ENCODE peak calls at places on chromosomes 6 and 20, in seven cellular contexts. One of them, this sample, is unnamed.

GRCh38 chr6:116467514-116467913 is 6.3 kb downstream of the CALHM6 start:
- DNase-seq in LoVo: no peak
- DNase-seq in MV-4-11: no peak
- DNase-seq in naive thymus-derived CD4-positive, alpha-beta T cell: no peak
- DNase-seq in right lobe of liver: no peak
- DNase-seq in activated effector memory CD4-positive, alpha-beta T cell treated with Interleukin-2 at 50 U/mL for 16 hours: no peak
- DNase-seq in mesothelial cell of epicardium: no peak
- DNase-seq in this sample: no peak

GRCh38 chr6:66735106-66735890 is 1028.3 kb upstream of the EYS start:
- DNase-seq in LoVo: no peak
- DNase-seq in MV-4-11: peak; percentile 55
- DNase-seq in naive thymus-derived CD4-positive, alpha-beta T cell: no peak
- DNase-seq in right lobe of liver: no peak
- DNase-seq in activated effector memory CD4-positive, alpha-beta T cell treated with Interleukin-2 at 50 U/mL for 16 hours: no peak
- DNase-seq in mesothelial cell of epicardium: no peak
- DNase-seq in this sample: peak; percentile 14

GRCh38 chr6:106411643-106412200 is 51.2 kb downstream of the CRYBG1 start:
- DNase-seq in LoVo: no peak
- DNase-seq in MV-4-11: no peak
- DNase-seq in naive thymus-derived CD4-positive, alpha-beta T cell: no peak
- DNase-seq in right lobe of liver: no peak
- DNase-seq in activated effector memory CD4-positive, alpha-beta T cell treated with Interleukin-2 at 50 U/mL for 16 hours: no peak
- DNase-seq in mesothelial cell of epicardium: no peak
- DNase-seq in this sample: no peak

GRCh38 chr6:90411292-90411781 is 114.7 kb upstream of the BACH2 start:
- DNase-seq in LoVo: peak; percentile 45
- DNase-seq in MV-4-11: no peak
- DNase-seq in naive thymus-derived CD4-positive, alpha-beta T cell: no peak
- DNase-seq in right lobe of liver: no peak
- DNase-seq in activated effector memory CD4-positive, alpha-beta T cell treated with Interleukin-2 at 50 U/mL for 16 hours: peak; percentile 63
- DNase-seq in mesothelial cell of epicardium: no peak
- DNase-seq in this sample: no peak

GRCh38 chr20:20368414-20369352 is 779 bp downstream of the INSM1 start:
- DNase-seq in LoVo: no peak
- DNase-seq in MV-4-11: no peak
- DNase-seq in naive thymus-derived CD4-positive, alpha-beta T cell: no peak
- DNase-seq in right lobe of liver: no peak
- DNase-seq in activated effector memory CD4-positive, alpha-beta T cell treated with Interleukin-2 at 50 U/mL for 16 hours: no peak
- DNase-seq in mesothelial cell of epicardium: no peak
- DNase-seq in this sample: no peak

GRCh38 chr20:51447765-51448148 is 94.8 kb downstream of the NFATC2 start:
- DNase-seq in LoVo: no peak
- DNase-seq in MV-4-11: no peak
- DNase-seq in naive thymus-derived CD4-positive, alpha-beta T cell: no peak
- DNase-seq in right lobe of liver: no peak
- DNase-seq in activated effector memory CD4-positive, alpha-beta T cell treated with Interleukin-2 at 50 U/mL for 16 hours: no peak
- DNase-seq in mesothelial cell of epicardium: no peak
- DNase-seq in this sample: no peak

GRCh38 chr20:63094767-63095499 is 88.2 kb upstream of the BHLHE23 start:
- DNase-seq in LoVo: no peak
- DNase-seq in MV-4-11: no peak
- DNase-seq in naive thymus-derived CD4-positive, alpha-beta T cell: no peak
- DNase-seq in right lobe of liver: peak; percentile 39
- DNase-seq in activated effector memory CD4-positive, alpha-beta T cell treated with Interleukin-2 at 50 U/mL for 16 hours: no peak
- DNase-seq in mesothelial cell of epicardium: peak; percentile 3
- DNase-seq in this sample: no peak

GRCh38 chr6:147095316-147095715 is 108.9 kb upstream of the STXBP5 start:
- DNase-seq in LoVo: no peak
- DNase-seq in MV-4-11: no peak
- DNase-seq in naive thymus-derived CD4-positive, alpha-beta T cell: no peak
- DNase-seq in right lobe of liver: no peak
- DNase-seq in activated effector memory CD4-positive, alpha-beta T cell treated with Interleukin-2 at 50 U/mL for 16 hours: no peak
- DNase-seq in mesothelial cell of epicardium: no peak
- DNase-seq in this sample: no peak

GRCh38 chr6:1378224-1379025 is 11.0 kb upstream of the FOXF2 start:
- DNase-seq in LoVo: no peak
- DNase-seq in MV-4-11: no peak
- DNase-seq in naive thymus-derived CD4-positive, alpha-beta T cell: no peak
- DNase-seq in right lobe of liver: no peak
- DNase-seq in activated effector memory CD4-positive, alpha-beta T cell treated with Interleukin-2 at 50 U/mL for 16 hours: no peak
- DNase-seq in mesothelial cell of epicardium: no peak
- DNase-seq in this sample: no peak

GRCh38 chr6:149236584-149236983 is 80.9 kb upstream of the TAB2 start:
- DNase-seq in LoVo: no peak
- DNase-seq in MV-4-11: no peak
- DNase-seq in naive thymus-derived CD4-positive, alpha-beta T cell: no peak
- DNase-seq in right lobe of liver: no peak
- DNase-seq in activated effector memory CD4-positive, alpha-beta T cell treated with Interleukin-2 at 50 U/mL for 16 hours: no peak
- DNase-seq in mesothelial cell of epicardium: no peak
- DNase-seq in this sample: no peak

GRCh38 chr6:32982084-32982701 is 13.8 kb downstream of the BRD2 start:
- DNase-seq in LoVo: no peak
- DNase-seq in MV-4-11: peak; percentile 78
- DNase-seq in naive thymus-derived CD4-positive, alpha-beta T cell: no peak
- DNase-seq in right lobe of liver: no peak
- DNase-seq in activated effector memory CD4-positive, alpha-beta T cell treated with Interleukin-2 at 50 U/mL for 16 hours: no peak
- DNase-seq in mesothelial cell of epicardium: no peak
- DNase-seq in this sample: no peak

GRCh38 chr6:10595731-10596664 is 74.8 kb downstream of the GCNT2 start:
- DNase-seq in LoVo: no peak
- DNase-seq in MV-4-11: peak; percentile 91
- DNase-seq in naive thymus-derived CD4-positive, alpha-beta T cell: no peak
- DNase-seq in right lobe of liver: no peak
- DNase-seq in activated effector memory CD4-positive, alpha-beta T cell treated with Interleukin-2 at 50 U/mL for 16 hours: no peak
- DNase-seq in mesothelial cell of epicardium: no peak
- DNase-seq in this sample: no peak

GRCh38 chr20:3472105-3472504 is 1.3 kb downstream of the ATRN start:
- DNase-seq in LoVo: no peak
- DNase-seq in MV-4-11: no peak
- DNase-seq in naive thymus-derived CD4-positive, alpha-beta T cell: no peak
- DNase-seq in right lobe of liver: no peak
- DNase-seq in activated effector memory CD4-positive, alpha-beta T cell treated with Interleukin-2 at 50 U/mL for 16 hours: no peak
- DNase-seq in mesothelial cell of epicardium: no peak
- DNase-seq in this sample: no peak

GRCh38 chr20:38215789-38216182 is 44.7 kb downstream of the KIAA1755 start:
- DNase-seq in LoVo: no peak
- DNase-seq in MV-4-11: no peak
- DNase-seq in naive thymus-derived CD4-positive, alpha-beta T cell: no peak
- DNase-seq in right lobe of liver: no peak
- DNase-seq in activated effector memory CD4-positive, alpha-beta T cell treated with Interleukin-2 at 50 U/mL for 16 hours: no peak
- DNase-seq in mesothelial cell of epicardium: no peak
- DNase-seq in this sample: no peak

GRCh38 chr6:64012351-64013060 is 376.9 kb downstream of the PHF3 start:
- DNase-seq in LoVo: peak; percentile 45
- DNase-seq in MV-4-11: no peak
- DNase-seq in naive thymus-derived CD4-positive, alpha-beta T cell: no peak
- DNase-seq in right lobe of liver: no peak
- DNase-seq in activated effector memory CD4-positive, alpha-beta T cell treated with Interleukin-2 at 50 U/mL for 16 hours: no peak
- DNase-seq in mesothelial cell of epicardium: no peak
- DNase-seq in this sample: peak; percentile 29

GRCh38 chr6:156474507-156475120 is 302.6 kb upstream of the ARID1B start:
- DNase-seq in LoVo: no peak
- DNase-seq in MV-4-11: no peak
- DNase-seq in naive thymus-derived CD4-positive, alpha-beta T cell: no peak
- DNase-seq in right lobe of liver: no peak
- DNase-seq in activated effector memory CD4-positive, alpha-beta T cell treated with Interleukin-2 at 50 U/mL for 16 hours: no peak
- DNase-seq in mesothelial cell of epicardium: no peak
- DNase-seq in this sample: no peak

GRCh38 chr6:79608334-79609224 is 22.6 kb upstream of the SH3BGRL2 start:
- DNase-seq in LoVo: no peak
- DNase-seq in MV-4-11: peak; percentile 72
- DNase-seq in naive thymus-derived CD4-positive, alpha-beta T cell: no peak
- DNase-seq in right lobe of liver: no peak
- DNase-seq in activated effector memory CD4-positive, alpha-beta T cell treated with Interleukin-2 at 50 U/mL for 16 hours: no peak
- DNase-seq in mesothelial cell of epicardium: no peak
- DNase-seq in this sample: no peak

GRCh38 chr20:63295846-63296245 is 2.9 kb downstream of the COL20A1 start:
- DNase-seq in LoVo: no peak
- DNase-seq in MV-4-11: no peak
- DNase-seq in naive thymus-derived CD4-positive, alpha-beta T cell: no peak
- DNase-seq in right lobe of liver: no peak
- DNase-seq in activated effector memory CD4-positive, alpha-beta T cell treated with Interleukin-2 at 50 U/mL for 16 hours: no peak
- DNase-seq in mesothelial cell of epicardium: no peak
- DNase-seq in this sample: no peak

GRCh38 chr6:40802481-40802880 is 215.3 kb upstream of the LRFN2 start:
- DNase-seq in LoVo: no peak
- DNase-seq in MV-4-11: no peak
- DNase-seq in naive thymus-derived CD4-positive, alpha-beta T cell: no peak
- DNase-seq in right lobe of liver: no peak
- DNase-seq in activated effector memory CD4-positive, alpha-beta T cell treated with Interleukin-2 at 50 U/mL for 16 hours: no peak
- DNase-seq in mesothelial cell of epicardium: no peak
- DNase-seq in this sample: no peak

GRCh38 chr20:62342910-62343309 is 24.2 kb downstream of the LAMA5 start:
- DNase-seq in LoVo: no peak
- DNase-seq in MV-4-11: no peak
- DNase-seq in naive thymus-derived CD4-positive, alpha-beta T cell: no peak
- DNase-seq in right lobe of liver: no peak
- DNase-seq in activated effector memory CD4-positive, alpha-beta T cell treated with Interleukin-2 at 50 U/mL for 16 hours: no peak
- DNase-seq in mesothelial cell of epicardium: no peak
- DNase-seq in this sample: no peak

GRCh38 chr20:53617791-53618489 is 24.3 kb upstream of the ZNF217 start:
- DNase-seq in LoVo: no peak
- DNase-seq in MV-4-11: no peak
- DNase-seq in naive thymus-derived CD4-positive, alpha-beta T cell: no peak
- DNase-seq in right lobe of liver: peak; percentile 18
- DNase-seq in activated effector memory CD4-positive, alpha-beta T cell treated with Interleukin-2 at 50 U/mL for 16 hours: no peak
- DNase-seq in mesothelial cell of epicardium: no peak
- DNase-seq in this sample: no peak

GRCh38 chr6:15690451-15690961 is 27.7 kb upstream of the DTNBP1 start:
- DNase-seq in LoVo: no peak
- DNase-seq in MV-4-11: no peak
- DNase-seq in naive thymus-derived CD4-positive, alpha-beta T cell: no peak
- DNase-seq in right lobe of liver: no peak
- DNase-seq in activated effector memory CD4-positive, alpha-beta T cell treated with Interleukin-2 at 50 U/mL for 16 hours: no peak
- DNase-seq in mesothelial cell of epicardium: no peak
- DNase-seq in this sample: no peak

GRCh38 chr6:162200036-162200435 is 527.5 kb downstream of the PRKN start:
- DNase-seq in LoVo: no peak
- DNase-seq in MV-4-11: no peak
- DNase-seq in naive thymus-derived CD4-positive, alpha-beta T cell: no peak
- DNase-seq in right lobe of liver: no peak
- DNase-seq in activated effector memory CD4-positive, alpha-beta T cell treated with Interleukin-2 at 50 U/mL for 16 hours: no peak
- DNase-seq in mesothelial cell of epicardium: no peak
- DNase-seq in this sample: no peak

GRCh38 chr6:14811760-14812428 is 434.0 kb upstream of the JARID2 start:
- DNase-seq in LoVo: no peak
- DNase-seq in MV-4-11: no peak
- DNase-seq in naive thymus-derived CD4-positive, alpha-beta T cell: no peak
- DNase-seq in right lobe of liver: no peak
- DNase-seq in activated effector memory CD4-positive, alpha-beta T cell treated with Interleukin-2 at 50 U/mL for 16 hours: no peak
- DNase-seq in mesothelial cell of epicardium: no peak
- DNase-seq in this sample: no peak

GRCh38 chr6:80132942-80133517 is 26.6 kb downstream of the BCKDHB start:
- DNase-seq in LoVo: peak; percentile 34
- DNase-seq in MV-4-11: peak; percentile 18
- DNase-seq in naive thymus-derived CD4-positive, alpha-beta T cell: peak; percentile 21
- DNase-seq in right lobe of liver: no peak
- DNase-seq in activated effector memory CD4-positive, alpha-beta T cell treated with Interleukin-2 at 50 U/mL for 16 hours: no peak
- DNase-seq in mesothelial cell of epicardium: peak; percentile 35
- DNase-seq in this sample: peak; percentile 66

GRCh38 chr6:66964216-66964615 is 1257.2 kb upstream of the EYS start:
- DNase-seq in LoVo: no peak
- DNase-seq in MV-4-11: no peak
- DNase-seq in naive thymus-derived CD4-positive, alpha-beta T cell: no peak
- DNase-seq in right lobe of liver: no peak
- DNase-seq in activated effector memory CD4-positive, alpha-beta T cell treated with Interleukin-2 at 50 U/mL for 16 hours: no peak
- DNase-seq in mesothelial cell of epicardium: no peak
- DNase-seq in this sample: no peak

GRCh38 chr6:1313755-1314503 is 2.0 kb downstream of the FOXQ1 start:
- DNase-seq in LoVo: peak; percentile 73
- DNase-seq in MV-4-11: no peak
- DNase-seq in naive thymus-derived CD4-positive, alpha-beta T cell: no peak
- DNase-seq in right lobe of liver: peak; percentile 71
- DNase-seq in activated effector memory CD4-positive, alpha-beta T cell treated with Interleukin-2 at 50 U/mL for 16 hours: no peak
- DNase-seq in mesothelial cell of epicardium: no peak
- DNase-seq in this sample: no peak

GRCh38 chr20:38267251-38267650 is 6.7 kb upstream of the KIAA1755 start:
- DNase-seq in LoVo: no peak
- DNase-seq in MV-4-11: no peak
- DNase-seq in naive thymus-derived CD4-positive, alpha-beta T cell: no peak
- DNase-seq in right lobe of liver: no peak
- DNase-seq in activated effector memory CD4-positive, alpha-beta T cell treated with Interleukin-2 at 50 U/mL for 16 hours: no peak
- DNase-seq in mesothelial cell of epicardium: no peak
- DNase-seq in this sample: no peak

GRCh38 chr20:3276400-3277015 is 37.5 kb upstream of the SLC4A11 start:
- DNase-seq in LoVo: peak; percentile 38
- DNase-seq in MV-4-11: no peak
- DNase-seq in naive thymus-derived CD4-positive, alpha-beta T cell: no peak
- DNase-seq in right lobe of liver: no peak
- DNase-seq in activated effector memory CD4-positive, alpha-beta T cell treated with Interleukin-2 at 50 U/mL for 16 hours: no peak
- DNase-seq in mesothelial cell of epicardium: no peak
- DNase-seq in this sample: peak; percentile 30

GRCh38 chr20:25227317-25227831 is 20.5 kb upstream of the PYGB start:
- DNase-seq in LoVo: peak; percentile 46
- DNase-seq in MV-4-11: no peak
- DNase-seq in naive thymus-derived CD4-positive, alpha-beta T cell: no peak
- DNase-seq in right lobe of liver: no peak
- DNase-seq in activated effector memory CD4-positive, alpha-beta T cell treated with Interleukin-2 at 50 U/mL for 16 hours: no peak
- DNase-seq in mesothelial cell of epicardium: no peak
- DNase-seq in this sample: no peak

GRCh38 chr20:23672158-23672557 is 16.7 kb downstream of the CST4 start:
- DNase-seq in LoVo: no peak
- DNase-seq in MV-4-11: no peak
- DNase-seq in naive thymus-derived CD4-positive, alpha-beta T cell: no peak
- DNase-seq in right lobe of liver: no peak
- DNase-seq in activated effector memory CD4-positive, alpha-beta T cell treated with Interleukin-2 at 50 U/mL for 16 hours: no peak
- DNase-seq in mesothelial cell of epicardium: no peak
- DNase-seq in this sample: no peak

GRCh38 chr6:13398421-13398994 is 70.2 kb upstream of the TBC1D7 start:
- DNase-seq in LoVo: no peak
- DNase-seq in MV-4-11: no peak
- DNase-seq in naive thymus-derived CD4-positive, alpha-beta T cell: no peak
- DNase-seq in right lobe of liver: no peak
- DNase-seq in activated effector memory CD4-positive, alpha-beta T cell treated with Interleukin-2 at 50 U/mL for 16 hours: no peak
- DNase-seq in mesothelial cell of epicardium: no peak
- DNase-seq in this sample: no peak

GRCh38 chr6:71203211-71203610 is 85.4 kb upstream of the OGFRL1 start:
- DNase-seq in LoVo: no peak
- DNase-seq in MV-4-11: no peak
- DNase-seq in naive thymus-derived CD4-positive, alpha-beta T cell: no peak
- DNase-seq in right lobe of liver: no peak
- DNase-seq in activated effector memory CD4-positive, alpha-beta T cell treated with Interleukin-2 at 50 U/mL for 16 hours: no peak
- DNase-seq in mesothelial cell of epicardium: no peak
- DNase-seq in this sample: no peak

GRCh38 chr20:1336699-1337387 is 7.9 kb upstream of the SDCBP2 start:
- DNase-seq in LoVo: no peak
- DNase-seq in MV-4-11: no peak
- DNase-seq in naive thymus-derived CD4-positive, alpha-beta T cell: no peak
- DNase-seq in right lobe of liver: peak; percentile 85
- DNase-seq in activated effector memory CD4-positive, alpha-beta T cell treated with Interleukin-2 at 50 U/mL for 16 hours: no peak
- DNase-seq in mesothelial cell of epicardium: no peak
- DNase-seq in this sample: no peak

GRCh38 chr6:33248643-33248931 is 23.1 kb downstream of the VPS52 start:
- DNase-seq in LoVo: no peak
- DNase-seq in MV-4-11: no peak
- DNase-seq in naive thymus-derived CD4-positive, alpha-beta T cell: no peak
- DNase-seq in right lobe of liver: no peak
- DNase-seq in activated effector memory CD4-positive, alpha-beta T cell treated with Interleukin-2 at 50 U/mL for 16 hours: no peak
- DNase-seq in mesothelial cell of epicardium: no peak
- DNase-seq in this sample: no peak

GRCh38 chr20:44532981-44533331 is 11.1 kb upstream of the SERINC3 start:
- DNase-seq in LoVo: no peak
- DNase-seq in MV-4-11: no peak
- DNase-seq in naive thymus-derived CD4-positive, alpha-beta T cell: peak; percentile 32
- DNase-seq in right lobe of liver: no peak
- DNase-seq in activated effector memory CD4-positive, alpha-beta T cell treated with Interleukin-2 at 50 U/mL for 16 hours: no peak
- DNase-seq in mesothelial cell of epicardium: no peak
- DNase-seq in this sample: no peak

This sample was measured in NCI-H460.